ENCODE peak calls at places on chromosomes 11 and 22, in seven cellular contexts. One of them, this sample, is unnamed.

GRCh38 chr11:125180413-125181305 is 16.1 kb downstream of the PKNOX2 start:
- DNase-seq in cardiac fibroblast: no peak
- DNase-seq in T-helper 9 cell: no peak
- DNase-seq in BE2C: no peak
- DNase-seq in AG10803: no peak
- DNase-seq in nephron progenitor cell: no peak
- DNase-seq in stimulated activated CD4-positive, alpha-beta T cell treated with anti-CD3 and anti-CD28 coated beads, Interleukin-4, amount 100 ng/mL, for 4 hours: no peak
- DNase-seq in this sample: no peak

GRCh38 chr11:134379241-134379640 is 32.8 kb downstream of the B3GAT1 start:
- DNase-seq in T-helper 9 cell: no peak
- DNase-seq in AG10803: no peak
- DNase-seq in stimulated activated CD4-positive, alpha-beta T cell treated with anti-CD3 and anti-CD28 coated beads, Interleukin-4, amount 100 ng/mL, for 4 hours: no peak
- DNase-seq in nephron progenitor cell: no peak
- DNase-seq in cardiac fibroblast: no peak
- DNase-seq in BE2C: no peak
- DNase-seq in this sample: no peak

GRCh38 chr11:2581151-2581930 is 118.5 kb downstream of the KCNQ1OT1 start:
- DNase-seq in AG10803: no peak
- DNase-seq in BE2C: peak
- DNase-seq in T-helper 9 cell: no peak
- DNase-seq in cardiac fibroblast: no peak
- DNase-seq in stimulated activated CD4-positive, alpha-beta T cell treated with anti-CD3 and anti-CD28 coated beads, Interleukin-4, amount 100 ng/mL, for 4 hours: no peak
- DNase-seq in nephron progenitor cell: no peak
- DNase-seq in this sample: no peak

GRCh38 chr11:93796424-93796823 is 12.3 kb downstream of the MED17 start:
- DNase-seq in BE2C: no peak
- DNase-seq in nephron progenitor cell: no peak
- DNase-seq in AG10803: no peak
- DNase-seq in cardiac fibroblast: no peak
- DNase-seq in stimulated activated CD4-positive, alpha-beta T cell treated with anti-CD3 and anti-CD28 coated beads, Interleukin-4, amount 100 ng/mL, for 4 hours: no peak
- DNase-seq in T-helper 9 cell: no peak
- DNase-seq in this sample: no peak

GRCh38 chr11:65208785-65209710 is 27.3 kb downstream of the CAPN1 start:
- DNase-seq in stimulated activated CD4-positive, alpha-beta T cell treated with anti-CD3 and anti-CD28 coated beads, Interleukin-4, amount 100 ng/mL, for 4 hours: no peak
- DNase-seq in T-helper 9 cell: no peak
- DNase-seq in BE2C: no peak
- DNase-seq in nephron progenitor cell: no peak
- DNase-seq in cardiac fibroblast: no peak
- DNase-seq in AG10803: no peak
- DNase-seq in this sample: no peak

GRCh38 chr11:80034801-80035200 is 594.0 kb upstream of the TENM4 start:
- DNase-seq in BE2C: no peak
- DNase-seq in AG10803: no peak
- DNase-seq in stimulated activated CD4-positive, alpha-beta T cell treated with anti-CD3 and anti-CD28 coated beads, Interleukin-4, amount 100 ng/mL, for 4 hours: no peak
- DNase-seq in nephron progenitor cell: no peak
- DNase-seq in cardiac fibroblast: no peak
- DNase-seq in T-helper 9 cell: no peak
- DNase-seq in this sample: no peak

GRCh38 chr22:29750559-29750958 is 16.2 kb downstream of the ZMAT5 start:
- DNase-seq in BE2C: no peak
- DNase-seq in T-helper 9 cell: no peak
- DNase-seq in nephron progenitor cell: no peak
- DNase-seq in AG10803: no peak
- DNase-seq in cardiac fibroblast: no peak
- DNase-seq in stimulated activated CD4-positive, alpha-beta T cell treated with anti-CD3 and anti-CD28 coated beads, Interleukin-4, amount 100 ng/mL, for 4 hours: no peak
- DNase-seq in this sample: no peak

GRCh38 chr22:49566141-49566541 is 261.5 kb downstream of the BRD1 start:
- DNase-seq in stimulated activated CD4-positive, alpha-beta T cell treated with anti-CD3 and anti-CD28 coated beads, Interleukin-4, amount 100 ng/mL, for 4 hours: no peak
- DNase-seq in T-helper 9 cell: no peak
- DNase-seq in BE2C: no peak
- DNase-seq in nephron progenitor cell: no peak
- DNase-seq in AG10803: no peak
- DNase-seq in cardiac fibroblast: no peak
- DNase-seq in this sample: no peak

GRCh38 chr11:33655842-33656600 is 44.6 kb downstream of the C11orf91 start:
- DNase-seq in T-helper 9 cell: no peak
- DNase-seq in stimulated activated CD4-positive, alpha-beta T cell treated with anti-CD3 and anti-CD28 coated beads, Interleukin-4, amount 100 ng/mL, for 4 hours: no peak
- DNase-seq in nephron progenitor cell: no peak
- DNase-seq in cardiac fibroblast: no peak
- DNase-seq in BE2C: no peak
- DNase-seq in AG10803: no peak
- DNase-seq in this sample: no peak